ENCODE peak calls at places on chromosomes 3 and 15, in six cellular contexts. U is stimulated activated CD4-positive, alpha-beta T cell treated with anti-CD3 and anti-CD28 coated beads, Interleukin-15, amount 100 ng/mL, for 1 hour; Q is T-helper 9 cell; K is astrocyte; N is mucosa of gallbladder; E is NCI-H1417 treated with DMSO at 0.1 percent for 48 hours. O is an unnamed sample.

GRCh38 chr3:107065094-107065861 is 312.0 kb upstream of the CCDC54 start:
- DNase-seq in U (no peak), Q (no peak), K (no peak), N (no peak), E (no peak), O (no peak)

GRCh38 chr15:63337046-63337445 is 44.6 kb downstream of the CA12 start:
- DNase-seq in U (no peak), Q (no peak), K (no peak), N (no peak), E (no peak), O (no peak)

GRCh38 chr15:99305761-99306505 is 54.7 kb downstream of the LRRC28 start:
- DNase-seq in U (no peak), Q (no peak), K (peak), N (no peak), E (peak), O (peak)

GRCh38 chr3:183161552-183162345 is 785 bp downstream of the LAMP3 start:
- DNase-seq in U (no peak), Q (no peak), K (no peak), N (no peak), E (no peak), O (no peak)

GRCh38 chr3:87413821-87414220 is 137.4 kb upstream of the POU1F1 start:
- DNase-seq in U (no peak), Q (no peak), K (peak), N (no peak), E (no peak), O (peak)

GRCh38 chr3:110389005-110389404 is 682.6 kb upstream of the NECTIN3 start:
- DNase-seq in U (no peak), Q (no peak), K (no peak), N (no peak), E (no peak), O (no peak)

GRCh38 chr15:77487479-77487861 is 66.8 kb downstream of the HMG20A start:
- DNase-seq in U (no peak), Q (no peak), K (no peak), N (no peak), E (no peak), O (no peak)

GRCh38 chr15:55991841-55992768 is 1.3 kb downstream of the NEDD4 start:
- DNase-seq in U (no peak), Q (no peak), K (peak), N (no peak), E (no peak), O (no peak)

GRCh38 chr15:71380345-71380744 is 265.1 kb downstream of the THSD4 start:
- DNase-seq in U (no peak), Q (no peak), K (no peak), N (no peak), E (no peak), O (no peak)

GRCh38 chr3:157606392-157607197 is 103.4 kb upstream of the VEPH1 start:
- DNase-seq in U (peak), Q (peak), K (peak), N (peak), E (no peak), O (peak)

GRCh38 chr3:178705925-178706324 is 169.7 kb downstream of the KCNMB2 start:
- DNase-seq in U (no peak), Q (no peak), K (peak), N (no peak), E (no peak), O (peak)

GRCh38 chr15:73493936-73494335 is 51.0 kb downstream of the REC114 start:
- DNase-seq in U (no peak), Q (no peak), K (no peak), N (no peak), E (no peak), O (no peak)

GRCh38 chr3:140022061-140022781 is 87.2 kb downstream of the CLSTN2 start:
- DNase-seq in U (no peak), Q (no peak), K (no peak), N (peak), E (no peak), O (no peak)

GRCh38 chr15:50241684-50242450 is 23.7 kb downstream of the HDC start:
- DNase-seq in U (no peak), Q (no peak), K (peak), N (no peak), E (no peak), O (peak)

GRCh38 chr3:66379565-66379964 is 121.3 kb downstream of the LRIG1 start:
- DNase-seq in U (no peak), Q (no peak), K (no peak), N (no peak), E (no peak), O (no peak)

GRCh38 chr3:37218206-37218605 is 43.8 kb upstream of the LRRFIP2 start:
- DNase-seq in U (no peak), Q (no peak), K (no peak), N (no peak), E (no peak), O (no peak)

O was measured in AG10803.